ENCODE peak calls at places on chromosome X, in six cellular contexts. E is MCF 10A, I is hepatocyte, S is GM10248, U is osteocyte, F is choroid plexus epithelial cell. Y is an unnamed sample.

GRCh38 chrX:146278381-146278780 is 460.8 kb downstream of the SLITRK2 start:
- DNase-seq in E (peak), I (peak), S (no peak), U (no peak), F (no peak), Y (no peak)

GRCh38 chrX:11970935-11971334 is 167.3 kb upstream of the FRMPD4 start:
- DNase-seq in E (peak), I (no peak), S (no peak), U (no peak), F (peak), Y (no peak)

GRCh38 chrX:77561372-77561771 is 114.2 kb downstream of the FGF16 start:
- DNase-seq in E (no peak), I (no peak), S (no peak), U (no peak), F (peak), Y (no peak)

GRCh38 chrX:69090022-69090421 is 75.2 kb downstream of the PJA1 start:
- DNase-seq in E (no peak), I (no peak), S (no peak), U (no peak), F (no peak), Y (no peak)

GRCh38 chrX:101417981-101418841 is 10.2 kb downstream of the HNRNPH2 start:
- DNase-seq in E (no peak), I (peak), S (peak), U (peak), F (no peak), Y (peak)

GRCh38 chrX:155893513-155893912 is 12.4 kb downstream of the VAMP7 start:
- DNase-seq in E (no peak), I (no peak), S (no peak), U (no peak), F (no peak), Y (no peak)

GRCh38 chrX:35380808-35381700 is 417.1 kb upstream of the MAGEB16 start:
- DNase-seq in E (peak), I (peak), S (peak), U (no peak), F (peak), Y (no peak)

GRCh38 chrX:75337525-75337924 is 63.6 kb downstream of the UPRT start:
- DNase-seq in E (no peak), I (no peak), S (no peak), U (no peak), F (peak), Y (no peak)

GRCh38 chrX:72714471-72714916 is 388 bp upstream of the PHKA1 start:
- DNase-seq in E (peak), I (peak), S (no peak), U (no peak), F (peak), Y (peak)

GRCh38 chrX:129553619-129554288 is 13.7 kb downstream of the OCRL start:
- DNase-seq in E (no peak), I (no peak), S (peak), U (no peak), F (no peak), Y (no peak)

GRCh38 chrX:22122510-22122909 is 90.4 kb downstream of the PHEX start:
- DNase-seq in E (peak), I (no peak), S (no peak), U (peak), F (peak), Y (peak)

GRCh38 chrX:132877954-132878536 is 80.4 kb downstream of the HS6ST2 start:
- DNase-seq in E (no peak), I (no peak), S (no peak), U (no peak), F (no peak), Y (no peak)

GRCh38 chrX:2325076-2325784 is 175.5 kb downstream of the DHRSX start:
- DNase-seq in E (no peak), I (no peak), S (no peak), U (no peak), F (peak), Y (peak)

DNA sequence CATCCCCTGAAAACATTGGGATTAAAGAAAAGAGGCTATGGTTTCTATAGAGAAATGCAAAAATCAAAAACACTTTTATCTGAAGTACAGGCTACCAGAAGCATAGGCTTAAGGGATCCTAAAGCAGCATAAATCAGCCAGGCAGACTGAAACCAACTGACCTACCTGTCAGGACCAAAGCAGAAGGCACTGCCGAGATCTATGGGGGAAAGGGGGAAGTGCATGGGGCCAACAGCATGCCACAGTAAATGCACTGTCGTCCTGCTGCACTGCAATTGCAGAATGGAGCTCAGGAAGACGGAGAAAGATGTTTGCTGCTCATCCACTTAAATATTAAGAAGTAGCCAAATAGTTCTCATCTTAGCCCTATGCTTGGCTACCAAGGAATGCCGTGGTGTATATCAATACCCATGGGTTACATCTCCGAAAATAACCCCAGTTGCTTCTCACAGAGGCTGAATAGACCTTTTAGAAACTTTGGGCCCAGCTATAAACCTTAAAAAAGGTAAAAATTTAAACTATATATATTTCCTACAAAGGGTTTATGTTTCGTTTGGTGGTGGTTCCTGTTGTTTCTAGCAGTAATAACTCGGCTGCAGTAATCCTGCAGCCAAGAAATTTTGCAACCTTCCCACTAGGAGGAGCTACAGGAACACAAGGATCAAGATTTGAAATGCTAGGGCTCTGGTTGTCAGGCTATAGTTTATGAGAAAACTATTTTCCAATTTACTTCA is 312.2 kb upstream of the DIAPH2 start:
- DNase-seq in E (peak), I (peak), S (peak), U (no peak), F (peak), Y (no peak)
- TF ChIP-seq CTCF in E (peak), I (peak), S (peak), U (peak), F (peak), Y (no peak)

DNA sequence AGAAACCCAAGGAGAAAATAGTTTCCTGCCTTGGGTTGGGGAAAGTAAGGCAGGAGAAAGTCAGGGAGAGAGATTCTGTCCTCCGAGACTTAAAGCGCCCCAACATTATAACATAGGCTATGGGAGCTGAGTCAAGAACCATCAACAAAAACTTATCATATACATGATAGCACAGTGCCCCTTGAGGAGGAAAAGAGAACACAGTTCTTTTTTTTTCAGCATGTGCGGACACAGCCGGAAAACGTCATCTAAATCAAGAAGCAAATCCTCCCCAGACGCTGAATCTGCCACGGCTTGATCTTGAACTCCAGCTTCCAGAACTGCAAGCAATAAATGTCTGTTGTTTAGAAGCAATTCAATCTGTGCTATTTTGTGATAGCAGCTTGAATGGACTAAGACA is 549.6 kb upstream of the PRKX start:
- DNase-seq in E (no peak), I (peak), S (no peak), U (no peak), F (no peak), Y (no peak)
- TF ChIP-seq CTCF in E (peak), I (peak), S (no peak), U (peak), F (no peak), Y (no peak)

DNA sequence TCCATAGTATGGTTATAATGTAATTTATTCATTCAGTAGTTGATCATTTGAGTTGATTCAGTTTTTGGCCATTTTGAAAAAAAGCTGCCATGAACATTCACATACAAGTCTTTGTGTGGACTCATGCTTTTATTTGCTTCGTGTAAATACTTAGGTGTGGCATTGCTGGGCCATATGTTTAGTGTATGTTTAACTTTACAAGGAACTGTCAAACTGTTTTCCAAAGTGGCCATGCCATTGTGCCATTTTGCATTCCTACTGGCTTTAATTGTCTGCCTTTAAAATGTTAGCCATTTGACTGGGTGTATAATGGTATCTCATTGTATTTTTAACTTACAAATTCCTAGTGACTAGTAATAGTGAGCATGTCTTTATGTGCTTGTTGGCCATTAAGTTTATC is 8.8 kb downstream of the MTM1 start:
- DNase-seq in E (no peak), I (no peak), S (no peak), U (no peak), F (no peak), Y (no peak)
- TF ChIP-seq CTCF in E (no peak), I (no peak), S (no peak), U (no peak), F (no peak), Y (no peak)

GRCh38 chrX:17744896-17745523 is 7.7 kb downstream of the SCML1 start:
- DNase-seq in E (peak), I (no peak), S (no peak), U (no peak), F (peak), Y (no peak)
- TF ChIP-seq CTCF in E (peak), I (peak), S (no peak), U (peak), F (peak), Y (no peak)